ENCODE peak calls at places on chromosomes 11 and 22, in eight cellular contexts. One of them, this sample, is unnamed.

GRCh38 chr11:129374993-129375721 is 491 bp upstream of the BARX2 start:
- DNase-seq in T-cell: no peak
- DNase-seq in NCI-H774: peak; percentile 29
- DNase-seq in T-helper 1 cell: no peak
- DNase-seq in substantia nigra: no peak
- DNase-seq in NCI-H2171: no peak
- DNase-seq in NCI-H748 treated with DMSO at 0.1 percent for 48 hours: peak; percentile 13
- DNase-seq in activated CD4-positive, alpha-beta T cell treated with anti-CD3 and anti-CD28 coated beads, Interleukin-2, amount 50 U/mL, for 1 hour: no peak
- DNase-seq in this sample: no peak

GRCh38 chr11:75432911-75433321 is at the start of gene KLHL35:
- DNase-seq in activated CD4-positive, alpha-beta T cell treated with anti-CD3 and anti-CD28 coated beads, Interleukin-2, amount 50 U/mL, for 1 hour: no peak
- DNase-seq in substantia nigra: peak; percentile 30
- DNase-seq in NCI-H774: no peak
- DNase-seq in NCI-H2171: no peak
- DNase-seq in NCI-H748 treated with DMSO at 0.1 percent for 48 hours: no peak
- DNase-seq in T-cell: no peak
- DNase-seq in T-helper 1 cell: no peak
- DNase-seq in this sample: no peak

GRCh38 chr11:115887316-115887715 is 383.1 kb upstream of the CADM1 start:
- DNase-seq in NCI-H774: no peak
- DNase-seq in activated CD4-positive, alpha-beta T cell treated with anti-CD3 and anti-CD28 coated beads, Interleukin-2, amount 50 U/mL, for 1 hour: no peak
- DNase-seq in NCI-H748 treated with DMSO at 0.1 percent for 48 hours: no peak
- DNase-seq in T-helper 1 cell: no peak
- DNase-seq in substantia nigra: no peak
- DNase-seq in NCI-H2171: no peak
- DNase-seq in T-cell: no peak
- DNase-seq in this sample: no peak

GRCh38 chr11:19422257-19422656 is 181.5 kb upstream of the E2F8 start:
- DNase-seq in T-helper 1 cell: no peak
- DNase-seq in NCI-H774: no peak
- DNase-seq in NCI-H2171: no peak
- DNase-seq in activated CD4-positive, alpha-beta T cell treated with anti-CD3 and anti-CD28 coated beads, Interleukin-2, amount 50 U/mL, for 1 hour: no peak
- DNase-seq in NCI-H748 treated with DMSO at 0.1 percent for 48 hours: no peak
- DNase-seq in T-cell: no peak
- DNase-seq in substantia nigra: no peak
- DNase-seq in this sample: no peak

GRCh38 chr11:86218125-86219081 is 26.1 kb upstream of the EED start:
- DNase-seq in substantia nigra: peak; percentile 54
- DNase-seq in activated CD4-positive, alpha-beta T cell treated with anti-CD3 and anti-CD28 coated beads, Interleukin-2, amount 50 U/mL, for 1 hour: peak; percentile 52
- DNase-seq in NCI-H748 treated with DMSO at 0.1 percent for 48 hours: peak; percentile 36
- DNase-seq in T-cell: peak; percentile 45
- DNase-seq in NCI-H2171: peak; percentile 85
- DNase-seq in NCI-H774: peak; percentile 67
- DNase-seq in T-helper 1 cell: peak; percentile 49
- DNase-seq in this sample: peak; percentile 75

GRCh38 chr11:3615998-3616397 is 25.8 kb downstream of the ART5 start:
- DNase-seq in NCI-H748 treated with DMSO at 0.1 percent for 48 hours: no peak
- DNase-seq in T-cell: no peak
- DNase-seq in NCI-H2171: no peak
- DNase-seq in T-helper 1 cell: no peak
- DNase-seq in activated CD4-positive, alpha-beta T cell treated with anti-CD3 and anti-CD28 coated beads, Interleukin-2, amount 50 U/mL, for 1 hour: no peak
- DNase-seq in NCI-H774: no peak
- DNase-seq in substantia nigra: no peak
- DNase-seq in this sample: no peak

GRCh38 chr22:35966314-35967045 is 62.1 kb downstream of the RBFOX2 start:
- DNase-seq in T-helper 1 cell: no peak
- DNase-seq in substantia nigra: no peak
- DNase-seq in NCI-H748 treated with DMSO at 0.1 percent for 48 hours: no peak
- DNase-seq in NCI-H2171: no peak
- DNase-seq in T-cell: no peak
- DNase-seq in NCI-H774: no peak
- DNase-seq in activated CD4-positive, alpha-beta T cell treated with anti-CD3 and anti-CD28 coated beads, Interleukin-2, amount 50 U/mL, for 1 hour: no peak
- DNase-seq in this sample: no peak

GRCh38 chr11:93089474-93090102 is 108.2 kb downstream of the SLC36A4 start:
- DNase-seq in T-cell: no peak
- DNase-seq in NCI-H774: no peak
- DNase-seq in activated CD4-positive, alpha-beta T cell treated with anti-CD3 and anti-CD28 coated beads, Interleukin-2, amount 50 U/mL, for 1 hour: no peak
- DNase-seq in substantia nigra: peak; percentile 27
- DNase-seq in NCI-H748 treated with DMSO at 0.1 percent for 48 hours: peak; percentile 16
- DNase-seq in NCI-H2171: no peak
- DNase-seq in T-helper 1 cell: no peak
- DNase-seq in this sample: no peak

GRCh38 chr11:122984186-122985011 is 2.8 kb upstream of the BSX start:
- DNase-seq in NCI-H748 treated with DMSO at 0.1 percent for 48 hours: no peak
- DNase-seq in substantia nigra: no peak
- DNase-seq in NCI-H774: peak; percentile 45
- DNase-seq in NCI-H2171: no peak
- DNase-seq in T-helper 1 cell: no peak
- DNase-seq in activated CD4-positive, alpha-beta T cell treated with anti-CD3 and anti-CD28 coated beads, Interleukin-2, amount 50 U/mL, for 1 hour: no peak
- DNase-seq in T-cell: no peak
- DNase-seq in this sample: no peak

GRCh38 chr11:123580557-123581275 is 73.7 kb downstream of the SCN3B start:
- DNase-seq in activated CD4-positive, alpha-beta T cell treated with anti-CD3 and anti-CD28 coated beads, Interleukin-2, amount 50 U/mL, for 1 hour: peak; percentile 64
- DNase-seq in NCI-H2171: peak; percentile 29
- DNase-seq in substantia nigra: no peak
- DNase-seq in T-cell: peak; percentile 59
- DNase-seq in NCI-H748 treated with DMSO at 0.1 percent for 48 hours: peak; percentile 44
- DNase-seq in NCI-H774: peak; percentile 83
- DNase-seq in T-helper 1 cell: peak; percentile 50
- DNase-seq in this sample: no peak

GRCh38 chr22:41048791-41049717 is 43.3 kb upstream of the EP300 start:
- DNase-seq in T-cell: no peak
- DNase-seq in NCI-H774: no peak
- DNase-seq in T-helper 1 cell: no peak
- DNase-seq in NCI-H748 treated with DMSO at 0.1 percent for 48 hours: no peak
- DNase-seq in activated CD4-positive, alpha-beta T cell treated with anti-CD3 and anti-CD28 coated beads, Interleukin-2, amount 50 U/mL, for 1 hour: no peak
- DNase-seq in substantia nigra: peak; percentile 31
- DNase-seq in NCI-H2171: no peak
- DNase-seq in this sample: no peak

GRCh38 chr11:8794677-8795103 is 112.1 kb downstream of the RPL27A start:
- DNase-seq in T-helper 1 cell: no peak
- DNase-seq in substantia nigra: no peak
- DNase-seq in NCI-H748 treated with DMSO at 0.1 percent for 48 hours: no peak
- DNase-seq in activated CD4-positive, alpha-beta T cell treated with anti-CD3 and anti-CD28 coated beads, Interleukin-2, amount 50 U/mL, for 1 hour: no peak
- DNase-seq in T-cell: no peak
- DNase-seq in NCI-H2171: no peak
- DNase-seq in NCI-H774: no peak
- DNase-seq in this sample: no peak

GRCh38 chr11:88383446-88383845 is 45.9 kb upstream of the CTSC start:
- DNase-seq in NCI-H774: no peak
- DNase-seq in NCI-H2171: no peak
- DNase-seq in T-cell: no peak
- DNase-seq in activated CD4-positive, alpha-beta T cell treated with anti-CD3 and anti-CD28 coated beads, Interleukin-2, amount 50 U/mL, for 1 hour: no peak
- DNase-seq in substantia nigra: no peak
- DNase-seq in T-helper 1 cell: no peak
- DNase-seq in NCI-H748 treated with DMSO at 0.1 percent for 48 hours: no peak
- DNase-seq in this sample: no peak

GRCh38 chr11:8040921-8041285 is 40.1 kb upstream of the TUB start:
- DNase-seq in NCI-H2171: no peak
- DNase-seq in T-cell: no peak
- DNase-seq in NCI-H774: no peak
- DNase-seq in activated CD4-positive, alpha-beta T cell treated with anti-CD3 and anti-CD28 coated beads, Interleukin-2, amount 50 U/mL, for 1 hour: no peak
- DNase-seq in NCI-H748 treated with DMSO at 0.1 percent for 48 hours: no peak
- DNase-seq in T-helper 1 cell: no peak
- DNase-seq in substantia nigra: no peak
- DNase-seq in this sample: no peak

GRCh38 chr11:122122179-122122578 is 6.2 kb upstream of the BLID start:
- DNase-seq in T-helper 1 cell: no peak
- DNase-seq in NCI-H748 treated with DMSO at 0.1 percent for 48 hours: no peak
- DNase-seq in activated CD4-positive, alpha-beta T cell treated with anti-CD3 and anti-CD28 coated beads, Interleukin-2, amount 50 U/mL, for 1 hour: no peak
- DNase-seq in substantia nigra: no peak
- DNase-seq in T-cell: no peak
- DNase-seq in NCI-H2171: no peak
- DNase-seq in NCI-H774: no peak
- DNase-seq in this sample: no peak

GRCh38 chr22:49960159-49960966 is at the start of gene PIM3:
- DNase-seq in T-cell: peak; percentile 84
- DNase-seq in T-helper 1 cell: peak; percentile 84
- DNase-seq in NCI-H748 treated with DMSO at 0.1 percent for 48 hours: peak; percentile 93
- DNase-seq in substantia nigra: peak; percentile 93
- DNase-seq in NCI-H774: peak; percentile 90
- DNase-seq in activated CD4-positive, alpha-beta T cell treated with anti-CD3 and anti-CD28 coated beads, Interleukin-2, amount 50 U/mL, for 1 hour: peak; percentile 86
- DNase-seq in NCI-H2171: peak; percentile 93
- DNase-seq in this sample: peak; percentile 91

GRCh38 chr11:110939471-110939870 is 227.2 kb upstream of the ARHGAP20 start:
- DNase-seq in NCI-H748 treated with DMSO at 0.1 percent for 48 hours: no peak
- DNase-seq in T-helper 1 cell: no peak
- DNase-seq in T-cell: no peak
- DNase-seq in NCI-H2171: no peak
- DNase-seq in substantia nigra: no peak
- DNase-seq in activated CD4-positive, alpha-beta T cell treated with anti-CD3 and anti-CD28 coated beads, Interleukin-2, amount 50 U/mL, for 1 hour: no peak
- DNase-seq in NCI-H774: no peak
- DNase-seq in this sample: no peak

GRCh38 chr22:21960200-21961126 is 7.8 kb upstream of the PPM1F start:
- DNase-seq in T-cell: no peak
- DNase-seq in T-helper 1 cell: no peak
- DNase-seq in substantia nigra: no peak
- DNase-seq in activated CD4-positive, alpha-beta T cell treated with anti-CD3 and anti-CD28 coated beads, Interleukin-2, amount 50 U/mL, for 1 hour: no peak
- DNase-seq in NCI-H774: no peak
- DNase-seq in NCI-H2171: no peak
- DNase-seq in NCI-H748 treated with DMSO at 0.1 percent for 48 hours: no peak
- DNase-seq in this sample: no peak

GRCh38 chr22:43014062-43014875 is 680 bp downstream of the PACSIN2 start:
- DNase-seq in T-helper 1 cell: peak; percentile 30
- DNase-seq in NCI-H748 treated with DMSO at 0.1 percent for 48 hours: no peak
- DNase-seq in substantia nigra: peak; percentile 36
- DNase-seq in NCI-H2171: peak; percentile 72
- DNase-seq in activated CD4-positive, alpha-beta T cell treated with anti-CD3 and anti-CD28 coated beads, Interleukin-2, amount 50 U/mL, for 1 hour: peak; percentile 27
- DNase-seq in NCI-H774: no peak
- DNase-seq in T-cell: peak; percentile 32
- DNase-seq in this sample: no peak

GRCh38 chr11:123122852-123123251 is 60.9 kb upstream of the HSPA8 start:
- DNase-seq in substantia nigra: no peak
- DNase-seq in NCI-H774: no peak
- DNase-seq in T-helper 1 cell: no peak
- DNase-seq in T-cell: no peak
- DNase-seq in NCI-H2171: no peak
- DNase-seq in activated CD4-positive, alpha-beta T cell treated with anti-CD3 and anti-CD28 coated beads, Interleukin-2, amount 50 U/mL, for 1 hour: no peak
- DNase-seq in NCI-H748 treated with DMSO at 0.1 percent for 48 hours: no peak
- DNase-seq in this sample: no peak

GRCh38 chr11:70555092-70555491 is 156.8 kb downstream of the CTTN start:
- DNase-seq in NCI-H2171: no peak
- DNase-seq in NCI-H774: no peak
- DNase-seq in T-helper 1 cell: no peak
- DNase-seq in T-cell: no peak
- DNase-seq in NCI-H748 treated with DMSO at 0.1 percent for 48 hours: no peak
- DNase-seq in substantia nigra: no peak
- DNase-seq in activated CD4-positive, alpha-beta T cell treated with anti-CD3 and anti-CD28 coated beads, Interleukin-2, amount 50 U/mL, for 1 hour: no peak
- DNase-seq in this sample: no peak

GRCh38 chr11:112085822-112086421 is 634 bp downstream of the TIMM8B start:
- DNase-seq in T-cell: no peak
- DNase-seq in T-helper 1 cell: no peak
- DNase-seq in NCI-H2171: no peak
- DNase-seq in NCI-H748 treated with DMSO at 0.1 percent for 48 hours: no peak
- DNase-seq in NCI-H774: no peak
- DNase-seq in activated CD4-positive, alpha-beta T cell treated with anti-CD3 and anti-CD28 coated beads, Interleukin-2, amount 50 U/mL, for 1 hour: peak; percentile 24
- DNase-seq in substantia nigra: peak; percentile 27
- DNase-seq in this sample: peak; percentile 79

GRCh38 chr22:40679964-40680818 is 907 bp downstream of the MCHR1 start:
- DNase-seq in activated CD4-positive, alpha-beta T cell treated with anti-CD3 and anti-CD28 coated beads, Interleukin-2, amount 50 U/mL, for 1 hour: no peak
- DNase-seq in NCI-H748 treated with DMSO at 0.1 percent for 48 hours: no peak
- DNase-seq in NCI-H774: no peak
- DNase-seq in substantia nigra: no peak
- DNase-seq in T-cell: no peak
- DNase-seq in NCI-H2171: no peak
- DNase-seq in T-helper 1 cell: no peak
- DNase-seq in this sample: no peak

This sample was measured in KG1.